ENCODE peak calls at places on chromosomes 2 and 18, in six cellular contexts. D, A, M, K, P and L are unnamed samples.

GRCh38 chr2:54669677-54670484 is 53.6 kb upstream of the EML6 start:
- DNase-seq in D (peak), A (no peak), M (no peak), K (no peak), P (no peak), L (no peak)

GRCh38 chr2:96148410-96149217 is 3.4 kb upstream of the DUSP2 start:
- DNase-seq in D (peak), A (peak), M (no peak), K (peak), P (peak), L (no peak)

GRCh38 chr2:112198780-112199179 is 56.1 kb downstream of the ZC3H8 start:
- DNase-seq in D (peak), A (no peak), M (no peak), K (no peak), P (no peak), L (no peak)

GRCh38 chr2:165357758-165358157 is 111.7 kb upstream of the CSRNP3 start:
- DNase-seq in D (peak), A (no peak), M (no peak), K (no peak), P (no peak), L (no peak)

GRCh38 chr2:182006606-182007005 is 21.0 kb downstream of the PPP1R1C start:
- DNase-seq in D (no peak), A (no peak), M (no peak), K (no peak), P (no peak), L (no peak)

GRCh38 chr18:62524443-62525200 is 1.8 kb downstream of the ZCCHC2 start:
- DNase-seq in D (peak), A (peak), M (peak), K (peak), P (peak), L (peak)

GRCh38 chr2:195317533-195317932 is 339.5 kb upstream of the SLC39A10 start:
- DNase-seq in D (no peak), A (no peak), M (no peak), K (no peak), P (no peak), L (no peak)

GRCh38 chr2:125455110-125455509 is 1200.8 kb upstream of the GYPC start:
- DNase-seq in D (no peak), A (no peak), M (no peak), K (no peak), P (no peak), L (no peak)

GRCh38 chr2:54767921-54768320 is 44.5 kb downstream of the EML6 start:
- DNase-seq in D (peak), A (peak), M (no peak), K (peak), P (no peak), L (no peak)

GRCh38 chr2:30115981-30116285 is 30.9 kb upstream of the YPEL5 start:
- DNase-seq in D (no peak), A (no peak), M (no peak), K (no peak), P (no peak), L (no peak)
- TF ChIP-seq CTCF in D (no peak), A (no peak), M (no peak), K (peak), P (peak), L (no peak)

GRCh38 chr2:29714333-29714732 is 207.1 kb downstream of the ALK start:
- DNase-seq in D (no peak), A (no peak), M (no peak), K (no peak), P (no peak), L (no peak)

GRCh38 chr2:29719626-29720025 is 201.8 kb downstream of the ALK start:
- DNase-seq in D (no peak), A (no peak), M (no peak), K (no peak), P (no peak), L (peak)

GRCh38 chr2:29723255-29724001 is 198.0 kb downstream of the ALK start:
- DNase-seq in D (no peak), A (peak), M (no peak), K (no peak), P (no peak), L (no peak)

GRCh38 chr2:29715655-29716054 is 205.7 kb downstream of the ALK start:
- DNase-seq in D (no peak), A (no peak), M (no peak), K (no peak), P (no peak), L (no peak)

GRCh38 chr2:29718326-29718725 is 203.1 kb downstream of the ALK start:
- DNase-seq in D (no peak), A (no peak), M (no peak), K (no peak), P (no peak), L (no peak)
- TF ChIP-seq CTCF in D (no peak), A (no peak), M (no peak), K (no peak), P (no peak), L (no peak)

GRCh38 chr2:64337314-64337713 is 116.6 kb upstream of the LGALSL start:
- DNase-seq in D (no peak), A (no peak), M (no peak), K (no peak), P (no peak), L (no peak)
- TF ChIP-seq CTCF in D (no peak), A (no peak), M (no peak), K (peak), P (no peak), L (no peak)

DNA sequence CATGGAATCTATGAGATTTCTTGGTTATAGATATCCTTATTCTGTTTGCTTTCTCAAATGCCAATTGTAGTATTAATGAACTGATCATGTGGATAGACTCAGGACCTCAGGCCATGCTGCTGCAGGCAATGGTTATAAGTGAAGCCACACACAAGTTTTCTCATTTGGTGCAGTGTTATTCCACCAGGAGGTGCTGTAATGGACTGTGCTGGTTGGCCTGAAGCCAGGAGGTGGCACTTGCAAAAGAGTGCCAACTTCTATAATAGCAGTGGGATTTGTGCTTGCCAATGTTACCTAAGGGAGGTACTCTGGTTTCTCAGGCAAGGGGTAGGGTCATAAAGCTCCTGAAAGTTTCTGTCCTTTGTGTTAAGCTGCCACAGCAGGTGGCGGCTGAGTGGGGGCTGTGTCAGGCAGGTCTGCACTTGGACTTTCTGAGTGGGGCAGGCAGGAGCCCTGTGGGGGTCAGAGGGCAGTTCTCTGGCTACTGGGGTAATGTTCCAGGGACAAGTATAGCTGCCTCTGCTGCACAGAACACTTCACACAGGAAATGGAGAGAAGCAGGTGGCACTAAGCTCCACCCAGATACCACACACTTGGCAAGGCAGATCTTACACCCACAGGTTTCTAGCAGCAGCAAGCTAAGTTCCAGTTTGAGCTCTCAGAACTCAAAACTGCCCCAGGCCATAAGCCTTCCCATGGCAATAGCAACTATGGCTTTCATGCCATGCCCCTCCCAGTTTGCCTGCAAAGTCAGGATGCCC is 352.6 kb upstream of the CWC22 start:
- DNase-seq in D (no peak), A (no peak), M (no peak), K (peak), P (no peak), L (no peak)
- TF ChIP-seq CTCF in D (peak), A (no peak), M (no peak), K (peak), P (no peak), L (no peak)